ENCODE peak calls at places on chromosomes 6 and 20, in six cellular contexts. One of them, this sample, is unnamed.

GRCh38 chr6:6694368-6694780 is 105.9 kb downstream of the LY86 start:
- DNase-seq in NCI-H774: no peak
- DNase-seq in endothelial cell of umbilical vein: no peak
- DNase-seq in activated T-cell treated with anti-CD3 and anti-CD28 coated beads, Interleukin-2, amount 50 U/mL, for 4 hours: no peak
- DNase-seq in NB4: peak; percentile 65
- DNase-seq in NCI-H1105 treated with DMSO at 0.1 percent for 48 hours: no peak
- DNase-seq in this sample: no peak

GRCh38 chr20:17654649-17655285 is 27.3 kb downstream of the RRBP1 start:
- DNase-seq in NCI-H1105 treated with DMSO at 0.1 percent for 48 hours: no peak
- DNase-seq in NB4: no peak
- DNase-seq in activated T-cell treated with anti-CD3 and anti-CD28 coated beads, Interleukin-2, amount 50 U/mL, for 4 hours: no peak
- DNase-seq in NCI-H774: no peak
- DNase-seq in endothelial cell of umbilical vein: peak; percentile 66
- DNase-seq in this sample: no peak

GRCh38 chr20:1860446-1860845 is 34.8 kb upstream of the SIRPA start:
- DNase-seq in NB4: no peak
- DNase-seq in NCI-H1105 treated with DMSO at 0.1 percent for 48 hours: no peak
- DNase-seq in activated T-cell treated with anti-CD3 and anti-CD28 coated beads, Interleukin-2, amount 50 U/mL, for 4 hours: no peak
- DNase-seq in NCI-H774: no peak
- DNase-seq in endothelial cell of umbilical vein: no peak
- DNase-seq in this sample: no peak

GRCh38 chr20:9068232-9068781 is 580 bp upstream of the PLCB4 start:
- DNase-seq in NCI-H774: peak; percentile 77
- DNase-seq in activated T-cell treated with anti-CD3 and anti-CD28 coated beads, Interleukin-2, amount 50 U/mL, for 4 hours: no peak
- DNase-seq in endothelial cell of umbilical vein: peak; percentile 56
- DNase-seq in NCI-H1105 treated with DMSO at 0.1 percent for 48 hours: peak; percentile 70
- DNase-seq in NB4: no peak
- DNase-seq in this sample: no peak

GRCh38 chr20:62408640-62409039 is 1.6 kb upstream of the CABLES2 start:
- DNase-seq in endothelial cell of umbilical vein: no peak
- DNase-seq in NCI-H774: no peak
- DNase-seq in activated T-cell treated with anti-CD3 and anti-CD28 coated beads, Interleukin-2, amount 50 U/mL, for 4 hours: no peak
- DNase-seq in NCI-H1105 treated with DMSO at 0.1 percent for 48 hours: no peak
- DNase-seq in NB4: no peak
- DNase-seq in this sample: no peak

GRCh38 chr6:101079696-101080270 is 198.7 kb upstream of the ASCC3 start:
- DNase-seq in activated T-cell treated with anti-CD3 and anti-CD28 coated beads, Interleukin-2, amount 50 U/mL, for 4 hours: no peak
- DNase-seq in NB4: no peak
- DNase-seq in NCI-H774: no peak
- DNase-seq in endothelial cell of umbilical vein: no peak
- DNase-seq in NCI-H1105 treated with DMSO at 0.1 percent for 48 hours: no peak
- DNase-seq in this sample: no peak

GRCh38 chr20:31719644-31720485 is 2.8 kb downstream of the BCL2L1 start:
- DNase-seq in NB4: no peak
- DNase-seq in NCI-H774: no peak
- DNase-seq in NCI-H1105 treated with DMSO at 0.1 percent for 48 hours: no peak
- DNase-seq in endothelial cell of umbilical vein: no peak
- DNase-seq in activated T-cell treated with anti-CD3 and anti-CD28 coated beads, Interleukin-2, amount 50 U/mL, for 4 hours: no peak
- DNase-seq in this sample: no peak

GRCh38 chr6:91097316-91097878 is 510.5 kb upstream of the MAP3K7 start:
- DNase-seq in endothelial cell of umbilical vein: no peak
- DNase-seq in NB4: no peak
- DNase-seq in NCI-H1105 treated with DMSO at 0.1 percent for 48 hours: peak; percentile 65
- DNase-seq in NCI-H774: no peak
- DNase-seq in activated T-cell treated with anti-CD3 and anti-CD28 coated beads, Interleukin-2, amount 50 U/mL, for 4 hours: no peak
- DNase-seq in this sample: no peak

GRCh38 chr20:58349586-58349985 is 39.4 kb upstream of the VAPB start:
- DNase-seq in NCI-H1105 treated with DMSO at 0.1 percent for 48 hours: no peak
- DNase-seq in NCI-H774: no peak
- DNase-seq in NB4: no peak
- DNase-seq in endothelial cell of umbilical vein: no peak
- DNase-seq in activated T-cell treated with anti-CD3 and anti-CD28 coated beads, Interleukin-2, amount 50 U/mL, for 4 hours: no peak
- DNase-seq in this sample: no peak

GRCh38 chr6:75437451-75438185 is 56.0 kb downstream of the FILIP1 start:
- DNase-seq in NB4: no peak
- DNase-seq in endothelial cell of umbilical vein: no peak
- DNase-seq in NCI-H1105 treated with DMSO at 0.1 percent for 48 hours: no peak
- DNase-seq in NCI-H774: no peak
- DNase-seq in activated T-cell treated with anti-CD3 and anti-CD28 coated beads, Interleukin-2, amount 50 U/mL, for 4 hours: no peak
- DNase-seq in this sample: no peak

GRCh38 chr6:46419576-46420002 is 71.7 kb downstream of the RCAN2 start:
- DNase-seq in NCI-H774: peak; percentile 63
- DNase-seq in NCI-H1105 treated with DMSO at 0.1 percent for 48 hours: peak; percentile 72
- DNase-seq in activated T-cell treated with anti-CD3 and anti-CD28 coated beads, Interleukin-2, amount 50 U/mL, for 4 hours: no peak
- DNase-seq in endothelial cell of umbilical vein: peak; percentile 63
- DNase-seq in NB4: peak; percentile 64
- DNase-seq in this sample: peak; percentile 38

This sample was measured in MV-4-11.